ENCODE peak calls at places on chromosomes 11 and 22, in four cellular contexts. One of them, this sample, is unnamed. For H3K4me1 and H3K36me3, the result is how much of the 10 kb centered on the place peaks cover.

GRCh38 chr11:72754544-72755155 is 2.4 kb upstream of the ARAP1 start:
- DNase-seq in ovary: no peak
- DNase-seq in cardiac muscle cell: no peak
- DNase-seq in NT2/D1: no peak
- DNase-seq in this sample: no peak

GRCh38 chr11:6438979-6439571 is 1.7 kb downstream of the HPX start:
- DNase-seq in ovary: no peak
- DNase-seq in cardiac muscle cell: peak
- DNase-seq in NT2/D1: peak
- DNase-seq in this sample: peak

GRCh38 chr11:70054020-70054419 is 24.1 kb upstream of the ANO1 start:
- DNase-seq in ovary: no peak
- DNase-seq in cardiac muscle cell: no peak
- DNase-seq in NT2/D1: no peak
- DNase-seq in this sample: no peak

GRCh38 chr22:42834177-42834949 is 22.7 kb downstream of the ARFGAP3 start:
- DNase-seq in ovary: no peak
- DNase-seq in cardiac muscle cell: no peak
- DNase-seq in NT2/D1: no peak
- DNase-seq in this sample: no peak

GRCh38 chr22:30047364-30047738 is 32.9 kb upstream of the HORMAD2 start:
- DNase-seq in ovary: no peak
- DNase-seq in cardiac muscle cell: no peak
- DNase-seq in NT2/D1: no peak
- DNase-seq in this sample: no peak

GRCh38 chr11:118649941-118650340 is 29.5 kb downstream of the TREH start:
- DNase-seq in ovary: peak
- DNase-seq in cardiac muscle cell: no peak
- DNase-seq in NT2/D1: no peak
- DNase-seq in this sample: no peak

GRCh38 chr22:40533712-40534378 is 102.7 kb downstream of the MRTFA start:
- DNase-seq in ovary: no peak
- DNase-seq in cardiac muscle cell: peak
- DNase-seq in NT2/D1: no peak
- DNase-seq in this sample: no peak

GRCh38 chr11:35267504-35267903 is 128.5 kb downstream of the CD44 start:
- DNase-seq in ovary: no peak
- DNase-seq in cardiac muscle cell: no peak
- DNase-seq in NT2/D1: no peak
- DNase-seq in this sample: no peak

GRCh38 chr22:25448435-25449051 is 115.9 kb upstream of the GRK3 start:
- DNase-seq in ovary: peak
- DNase-seq in cardiac muscle cell: peak
- DNase-seq in NT2/D1: no peak
- DNase-seq in this sample: peak

GRCh38 chr11:76769645-76770586 is 13.2 kb upstream of the TSKU start:
- DNase-seq in ovary: no peak
- DNase-seq in cardiac muscle cell: no peak
- DNase-seq in NT2/D1: no peak
- DNase-seq in this sample: no peak

GRCh38 chr11:76767659-76768058 is 15.5 kb upstream of the TSKU start:
- DNase-seq in ovary: no peak
- DNase-seq in cardiac muscle cell: no peak
- DNase-seq in NT2/D1: no peak
- DNase-seq in this sample: no peak

GRCh38 chr11:76769071-76769560 is 14.0 kb upstream of the TSKU start:
- DNase-seq in ovary: no peak
- DNase-seq in cardiac muscle cell: no peak
- DNase-seq in NT2/D1: no peak
- DNase-seq in this sample: no peak

GRCh38 chr11:76766521-76766920 is 16.6 kb upstream of the TSKU start:
- DNase-seq in ovary: no peak
- DNase-seq in cardiac muscle cell: no peak
- DNase-seq in NT2/D1: no peak
- DNase-seq in this sample: no peak

GRCh38 chr11:76768091-76769047 is 14.8 kb upstream of the TSKU start:
- DNase-seq in ovary: peak
- DNase-seq in cardiac muscle cell: no peak
- DNase-seq in NT2/D1: no peak
- DNase-seq in this sample: no peak
- H3K4me1 ChIP-seq in ovary: under half
- H3K4me1 ChIP-seq in cardiac muscle cell: under half
- H3K4me1 ChIP-seq in NT2/D1: under half
- H3K4me1 ChIP-seq in this sample: under half

DNA sequence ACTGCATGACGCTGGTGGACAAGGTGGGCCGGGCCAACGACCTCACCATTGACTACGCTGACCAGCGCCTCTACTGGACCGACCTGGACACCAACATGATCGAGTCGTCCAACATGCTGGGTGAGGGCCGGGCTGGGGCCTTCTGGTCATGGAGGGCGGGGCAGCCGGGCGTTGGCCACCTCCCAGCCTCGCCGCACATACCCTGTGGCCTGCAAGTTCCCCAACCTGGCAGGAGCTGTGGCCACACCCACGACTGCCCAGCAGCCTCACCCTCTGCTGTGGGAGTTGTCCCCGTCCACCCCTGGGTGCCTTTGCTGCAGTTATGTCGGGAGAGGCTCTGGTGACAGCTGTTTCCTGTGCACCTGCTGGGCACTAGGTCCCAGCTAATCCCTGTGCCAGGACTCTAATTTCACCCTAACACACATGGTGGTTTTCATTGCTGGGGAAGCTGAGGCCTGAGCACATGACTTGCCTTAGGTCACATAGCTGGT is 49.0 kb upstream of the PPP6R3 start:
- DNase-seq in ovary: no peak
- DNase-seq in cardiac muscle cell: no peak
- DNase-seq in NT2/D1: no peak
- DNase-seq in this sample: no peak
- H3K36me3 ChIP-seq in ovary: under half
- H3K36me3 ChIP-seq in cardiac muscle cell: under half
- H3K36me3 ChIP-seq in NT2/D1: half or more
- H3K36me3 ChIP-seq in this sample: half or more

GRCh38 chr11:67373916-67374570 is 645 bp upstream of the CLCF1 start:
- DNase-seq in ovary: peak
- DNase-seq in cardiac muscle cell: peak
- DNase-seq in NT2/D1: peak
- DNase-seq in this sample: peak
- H3K4me1 ChIP-seq in ovary: under half
- H3K4me1 ChIP-seq in cardiac muscle cell: under half
- H3K4me1 ChIP-seq in NT2/D1: under half
- H3K4me1 ChIP-seq in this sample: under half

GRCh38 chr22:45201678-45202332 is 38.1 kb downstream of the NUP50 start:
- DNase-seq in ovary: no peak
- DNase-seq in cardiac muscle cell: no peak
- DNase-seq in NT2/D1: no peak
- DNase-seq in this sample: no peak
- H3K36me3 ChIP-seq in ovary: under half
- H3K36me3 ChIP-seq in cardiac muscle cell: under half
- H3K36me3 ChIP-seq in NT2/D1: half or more
- H3K36me3 ChIP-seq in this sample: under half

GRCh38 chr11:22407899-22408298 is 69.7 kb downstream of the SLC17A6 start:
- DNase-seq in ovary: no peak
- DNase-seq in cardiac muscle cell: no peak
- DNase-seq in NT2/D1: no peak
- DNase-seq in this sample: no peak
- H3K4me1 ChIP-seq in ovary: under half
- H3K4me1 ChIP-seq in cardiac muscle cell: under half
- H3K4me1 ChIP-seq in NT2/D1: under half
- H3K4me1 ChIP-seq in this sample: under half

GRCh38 chr11:16745950-16746349 is 7.5 kb downstream of the C11orf58 start:
- DNase-seq in ovary: no peak
- DNase-seq in cardiac muscle cell: no peak
- DNase-seq in NT2/D1: no peak
- DNase-seq in this sample: no peak
- H3K36me3 ChIP-seq in ovary: under half
- H3K36me3 ChIP-seq in cardiac muscle cell: half or more
- H3K36me3 ChIP-seq in NT2/D1: half or more
- H3K36me3 ChIP-seq in this sample: under half

DNA sequence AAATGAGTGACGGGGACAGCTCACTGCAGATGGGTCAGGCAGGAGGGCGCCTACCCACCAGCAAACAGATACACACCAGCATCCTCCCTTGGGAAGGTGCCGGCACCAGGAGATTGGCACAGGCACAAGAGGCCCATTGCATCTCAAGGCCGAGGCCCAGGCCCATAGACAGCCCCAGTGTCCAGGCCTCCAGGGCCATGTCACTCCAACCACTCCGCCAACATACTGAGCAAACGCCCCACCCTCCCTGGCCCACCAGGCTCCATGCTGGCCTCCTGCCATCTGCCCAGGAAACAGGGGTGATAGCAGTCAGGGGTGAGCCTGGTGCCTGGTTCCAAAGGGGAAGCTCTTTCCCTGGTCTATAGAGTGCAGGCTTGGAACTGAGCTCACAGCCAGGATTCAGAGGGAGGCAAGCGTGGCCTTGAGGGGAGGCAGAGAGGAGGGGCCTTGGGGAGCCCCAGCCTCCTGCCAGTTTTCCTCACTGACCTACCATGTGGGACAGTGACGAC is 34.7 kb downstream of the PISD start:
- DNase-seq in ovary: peak
- DNase-seq in cardiac muscle cell: no peak
- DNase-seq in NT2/D1: no peak
- DNase-seq in this sample: peak
- H3K4me1 ChIP-seq in ovary: under half
- H3K4me1 ChIP-seq in cardiac muscle cell: under half
- H3K4me1 ChIP-seq in NT2/D1: under half
- H3K4me1 ChIP-seq in this sample: under half

This sample was measured in BE2C.